ENCODE peak calls at places on chromosomes 3 and 15, in seven cellular contexts. W is WERI-Rb-1, V is lung microvascular endothelial cell, C is A172, Z is fibroblast of pulmonary artery, R is IMR-90, S is caudate nucleus. P is an unnamed sample.

GRCh38 chr3:127783166-127783565 is 39.1 kb downstream of the MGLL start:
- DNase-seq in W (no peak), V (no peak), C (no peak), Z (no peak), R (no peak), S (no peak), P (no peak)

GRCh38 chr3:136078421-136079364 is 113.2 kb downstream of the PPP2R3A start:
- DNase-seq in W (no peak), V (peak; percentile 62), C (peak; percentile 26), Z (peak; percentile 60), R (peak; percentile 38), S (no peak), P (no peak)

GRCh38 chr15:66679043-66679656 is 22.9 kb upstream of the SMAD6 start:
- DNase-seq in W (no peak), V (no peak), C (no peak), Z (peak; percentile 47), R (peak; percentile 57), S (no peak), P (no peak)

GRCh38 chr15:79213650-79214049 is 68.9 kb upstream of the ANKRD34C start:
- DNase-seq in W (no peak), V (no peak), C (no peak), Z (no peak), R (no peak), S (no peak), P (no peak)

GRCh38 chr3:4720316-4721075 is 227.3 kb downstream of the ITPR1 start:
- DNase-seq in W (peak; percentile 51), V (peak; percentile 83), C (peak; percentile 89), Z (peak; percentile 93), R (peak; percentile 71), S (no peak), P (no peak)

GRCh38 chr15:77506311-77507150 is 85.8 kb downstream of the HMG20A start:
- DNase-seq in W (no peak), V (peak; percentile 80), C (no peak), Z (peak; percentile 73), R (no peak), S (no peak), P (no peak)

GRCh38 chr3:191366675-191367074 is 36.3 kb upstream of the UTS2B start:
- DNase-seq in W (no peak), V (peak; percentile 85), C (peak; percentile 46), Z (peak; percentile 53), R (peak; percentile 81), S (no peak), P (no peak)

GRCh38 chr15:83206387-83206970 is 1.1 kb downstream of the HDGFL3 start:
- DNase-seq in W (peak; percentile 15), V (peak; percentile 23), C (peak; percentile 9), Z (no peak), R (no peak), S (no peak), P (no peak)

GRCh38 chr3:93931597-93932229 is 42.0 kb downstream of the PROS1 start:
- DNase-seq in W (no peak), V (no peak), C (no peak), Z (no peak), R (no peak), S (no peak), P (no peak)

GRCh38 chr3:65112751-65113300 is 425.0 kb upstream of the ADAMTS9 start:
- DNase-seq in W (no peak), V (no peak), C (no peak), Z (no peak), R (no peak), S (no peak), P (no peak)